ENCODE peak calls at places on chromosomes 6 and 20, in seven cellular contexts. One of them, this sample, is unnamed.

GRCh38 chr20:15767636-15768369 is 805.4 kb downstream of the KIF16B start:
- DNase-seq in activated T-cell treated with anti-CD3 and anti-CD28 coated beads for 1 hour: no peak
- DNase-seq in aorta: no peak
- DNase-seq in CD8-positive, alpha-beta memory T cell: no peak
- DNase-seq in T follicular helper cell: no peak
- DNase-seq in BE2C: no peak
- DNase-seq in RPMI7951: no peak
- DNase-seq in this sample: no peak

GRCh38 chr6:158018370-158018771 is 36.7 kb downstream of the SYNJ2 start:
- DNase-seq in activated T-cell treated with anti-CD3 and anti-CD28 coated beads for 1 hour: no peak
- DNase-seq in RPMI7951: peak; percentile 74
- DNase-seq in T follicular helper cell: no peak
- DNase-seq in BE2C: no peak
- DNase-seq in CD8-positive, alpha-beta memory T cell: no peak
- DNase-seq in aorta: no peak
- DNase-seq in this sample: no peak

GRCh38 chr6:85157266-85157665 is 292.6 kb upstream of the NT5E start:
- DNase-seq in CD8-positive, alpha-beta memory T cell: no peak
- DNase-seq in RPMI7951: no peak
- DNase-seq in T follicular helper cell: no peak
- DNase-seq in activated T-cell treated with anti-CD3 and anti-CD28 coated beads for 1 hour: no peak
- DNase-seq in BE2C: no peak
- DNase-seq in aorta: no peak
- DNase-seq in this sample: no peak

GRCh38 chr20:57896563-57896962 is 186.7 kb upstream of the PMEPA1 start:
- DNase-seq in aorta: no peak
- DNase-seq in RPMI7951: no peak
- DNase-seq in CD8-positive, alpha-beta memory T cell: no peak
- DNase-seq in BE2C: no peak
- DNase-seq in activated T-cell treated with anti-CD3 and anti-CD28 coated beads for 1 hour: no peak
- DNase-seq in T follicular helper cell: no peak
- DNase-seq in this sample: no peak

GRCh38 chr20:17995967-17996819 is 27.4 kb downstream of the MGME1 start:
- DNase-seq in BE2C: peak; percentile 33
- DNase-seq in T follicular helper cell: peak; percentile 20
- DNase-seq in CD8-positive, alpha-beta memory T cell: peak; percentile 15
- DNase-seq in RPMI7951: peak; percentile 70
- DNase-seq in aorta: no peak
- DNase-seq in activated T-cell treated with anti-CD3 and anti-CD28 coated beads for 1 hour: no peak
- DNase-seq in this sample: peak; percentile 55

GRCh38 chr6:151493495-151494234 is at the start of gene CCDC170:
- DNase-seq in BE2C: peak; percentile 21
- DNase-seq in aorta: peak; percentile 80
- DNase-seq in CD8-positive, alpha-beta memory T cell: no peak
- DNase-seq in activated T-cell treated with anti-CD3 and anti-CD28 coated beads for 1 hour: no peak
- DNase-seq in T follicular helper cell: no peak
- DNase-seq in RPMI7951: no peak
- DNase-seq in this sample: no peak

GRCh38 chr20:137668-138131 is 4.7 kb upstream of the DEFB126 start:
- DNase-seq in RPMI7951: peak; percentile 43
- DNase-seq in T follicular helper cell: no peak
- DNase-seq in CD8-positive, alpha-beta memory T cell: no peak
- DNase-seq in activated T-cell treated with anti-CD3 and anti-CD28 coated beads for 1 hour: no peak
- DNase-seq in aorta: no peak
- DNase-seq in BE2C: peak; percentile 34
- DNase-seq in this sample: no peak

GRCh38 chr6:40535105-40535783 is 51.9 kb downstream of the LRFN2 start:
- DNase-seq in CD8-positive, alpha-beta memory T cell: no peak
- DNase-seq in RPMI7951: no peak
- DNase-seq in BE2C: peak; percentile 54
- DNase-seq in aorta: no peak
- DNase-seq in T follicular helper cell: no peak
- DNase-seq in activated T-cell treated with anti-CD3 and anti-CD28 coated beads for 1 hour: no peak
- DNase-seq in this sample: no peak

GRCh38 chr6:5379647-5380242 is 118.4 kb downstream of the FARS2 start:
- DNase-seq in CD8-positive, alpha-beta memory T cell: no peak
- DNase-seq in BE2C: peak; percentile 55
- DNase-seq in aorta: no peak
- DNase-seq in T follicular helper cell: no peak
- DNase-seq in activated T-cell treated with anti-CD3 and anti-CD28 coated beads for 1 hour: no peak
- DNase-seq in RPMI7951: peak; percentile 41
- DNase-seq in this sample: no peak

GRCh38 chr6:43992783-43993505 is 134.3 kb downstream of the MRPL14 start:
- DNase-seq in RPMI7951: no peak
- DNase-seq in activated T-cell treated with anti-CD3 and anti-CD28 coated beads for 1 hour: no peak
- DNase-seq in aorta: peak; percentile 74
- DNase-seq in CD8-positive, alpha-beta memory T cell: no peak
- DNase-seq in BE2C: no peak
- DNase-seq in T follicular helper cell: no peak
- DNase-seq in this sample: no peak

GRCh38 chr6:16483315-16483875 is 245.0 kb downstream of the GMPR start:
- DNase-seq in T follicular helper cell: no peak
- DNase-seq in aorta: no peak
- DNase-seq in RPMI7951: no peak
- DNase-seq in activated T-cell treated with anti-CD3 and anti-CD28 coated beads for 1 hour: no peak
- DNase-seq in BE2C: no peak
- DNase-seq in CD8-positive, alpha-beta memory T cell: no peak
- DNase-seq in this sample: peak; percentile 83

This sample was measured in naive thymus-derived CD4-positive, alpha-beta T cell.